ENCODE peak calls at places on chromosomes 2 and 18, in six cellular contexts. One of them, this sample, is unnamed.

GRCh38 chr18:50748243-50749229 is 71.3 kb downstream of the MRO start:
- DNase-seq in kidney epithelial cell: no peak
- DNase-seq in effector memory CD8-positive, alpha-beta T cell: no peak
- DNase-seq in D341Med: peak; percentile 30
- DNase-seq in GM23338: peak; percentile 31
- DNase-seq in thoracic aorta: no peak
- DNase-seq in this sample: no peak

GRCh38 chr18:5238371-5238758 is 41.3 kb upstream of the AKAIN1 start:
- DNase-seq in GM23338: peak; percentile 38
- DNase-seq in effector memory CD8-positive, alpha-beta T cell: no peak
- DNase-seq in kidney epithelial cell: no peak
- DNase-seq in D341Med: peak; percentile 81
- DNase-seq in thoracic aorta: no peak
- DNase-seq in this sample: peak; percentile 28

GRCh38 chr2:38237311-38237710 is 139.8 kb downstream of the ATL2 start:
- DNase-seq in thoracic aorta: no peak
- DNase-seq in effector memory CD8-positive, alpha-beta T cell: no peak
- DNase-seq in D341Med: no peak
- DNase-seq in kidney epithelial cell: no peak
- DNase-seq in GM23338: no peak
- DNase-seq in this sample: no peak

GRCh38 chr2:200694071-200694470 is 108.3 kb downstream of the AOX1 start:
- DNase-seq in kidney epithelial cell: no peak
- DNase-seq in thoracic aorta: no peak
- DNase-seq in GM23338: no peak
- DNase-seq in D341Med: no peak
- DNase-seq in effector memory CD8-positive, alpha-beta T cell: no peak
- DNase-seq in this sample: no peak

GRCh38 chr2:168348076-168348475 is 100.7 kb upstream of the STK39 start:
- DNase-seq in thoracic aorta: no peak
- DNase-seq in kidney epithelial cell: no peak
- DNase-seq in D341Med: peak; percentile 54
- DNase-seq in GM23338: peak; percentile 86
- DNase-seq in effector memory CD8-positive, alpha-beta T cell: no peak
- DNase-seq in this sample: peak; percentile 23

GRCh38 chr2:137383391-137383790 is 580.9 kb upstream of the HNMT start:
- DNase-seq in kidney epithelial cell: no peak
- DNase-seq in thoracic aorta: no peak
- DNase-seq in D341Med: no peak
- DNase-seq in GM23338: peak; percentile 48
- DNase-seq in effector memory CD8-positive, alpha-beta T cell: no peak
- DNase-seq in this sample: no peak

GRCh38 chr2:236209535-236209934 is 41.3 kb upstream of the GBX2 start:
- DNase-seq in kidney epithelial cell: no peak
- DNase-seq in thoracic aorta: no peak
- DNase-seq in D341Med: no peak
- DNase-seq in GM23338: peak; percentile 68
- DNase-seq in effector memory CD8-positive, alpha-beta T cell: no peak
- DNase-seq in this sample: no peak

GRCh38 chr2:236910966-236911495 is 174.7 kb upstream of the COPS8 start:
- DNase-seq in D341Med: no peak
- DNase-seq in effector memory CD8-positive, alpha-beta T cell: no peak
- DNase-seq in thoracic aorta: no peak
- DNase-seq in GM23338: no peak
- DNase-seq in kidney epithelial cell: no peak
- DNase-seq in this sample: no peak

GRCh38 chr2:111071480-111072143 is 49.1 kb upstream of the BCL2L11 start:
- DNase-seq in kidney epithelial cell: peak; percentile 93
- DNase-seq in thoracic aorta: no peak
- DNase-seq in D341Med: no peak
- DNase-seq in effector memory CD8-positive, alpha-beta T cell: no peak
- DNase-seq in GM23338: no peak
- DNase-seq in this sample: peak; percentile 72

GRCh38 chr2:9481257-9481922 is 7.0 kb downstream of the IAH1 start:
- DNase-seq in effector memory CD8-positive, alpha-beta T cell: no peak
- DNase-seq in GM23338: no peak
- DNase-seq in kidney epithelial cell: peak; percentile 49
- DNase-seq in D341Med: no peak
- DNase-seq in thoracic aorta: no peak
- DNase-seq in this sample: no peak

GRCh38 chr2:61887684-61888303 is 662 bp downstream of the CCT4 start:
- DNase-seq in GM23338: peak; percentile 29
- DNase-seq in effector memory CD8-positive, alpha-beta T cell: no peak
- DNase-seq in thoracic aorta: no peak
- DNase-seq in kidney epithelial cell: no peak
- DNase-seq in D341Med: no peak
- DNase-seq in this sample: peak; percentile 41

GRCh38 chr2:183229386-183229785 is 105.1 kb downstream of the NUP35 start:
- DNase-seq in effector memory CD8-positive, alpha-beta T cell: no peak
- DNase-seq in GM23338: no peak
- DNase-seq in D341Med: no peak
- DNase-seq in kidney epithelial cell: peak; percentile 12
- DNase-seq in thoracic aorta: no peak
- DNase-seq in this sample: no peak

GRCh38 chr2:43193996-43194869 is 32.2 kb downstream of the ZFP36L2 start:
- DNase-seq in D341Med: no peak
- DNase-seq in kidney epithelial cell: no peak
- DNase-seq in GM23338: no peak
- DNase-seq in effector memory CD8-positive, alpha-beta T cell: no peak
- DNase-seq in thoracic aorta: no peak
- DNase-seq in this sample: no peak

GRCh38 chr2:108444941-108445840 is 3.8 kb upstream of the GCC2 start:
- DNase-seq in GM23338: no peak
- DNase-seq in kidney epithelial cell: no peak
- DNase-seq in D341Med: no peak
- DNase-seq in effector memory CD8-positive, alpha-beta T cell: no peak
- DNase-seq in thoracic aorta: no peak
- DNase-seq in this sample: no peak

GRCh38 chr2:38074047-38074774 is 1.7 kb downstream of the CYP1B1 start:
- DNase-seq in thoracic aorta: no peak
- DNase-seq in effector memory CD8-positive, alpha-beta T cell: no peak
- DNase-seq in D341Med: no peak
- DNase-seq in GM23338: peak; percentile 60
- DNase-seq in kidney epithelial cell: no peak
- DNase-seq in this sample: no peak

GRCh38 chr2:73986085-73986680 is 1.5 kb downstream of the TET3 start:
- DNase-seq in GM23338: no peak
- DNase-seq in thoracic aorta: no peak
- DNase-seq in D341Med: no peak
- DNase-seq in effector memory CD8-positive, alpha-beta T cell: no peak
- DNase-seq in kidney epithelial cell: no peak
- DNase-seq in this sample: no peak

GRCh38 chr2:3110555-3110954 is 267.1 kb downstream of the EIPR1 start:
- DNase-seq in effector memory CD8-positive, alpha-beta T cell: no peak
- DNase-seq in thoracic aorta: no peak
- DNase-seq in GM23338: no peak
- DNase-seq in kidney epithelial cell: no peak
- DNase-seq in D341Med: no peak
- DNase-seq in this sample: no peak

GRCh38 chr2:229586746-229587705 is 127.3 kb downstream of the DNER start:
- DNase-seq in D341Med: peak; percentile 66
- DNase-seq in kidney epithelial cell: peak; percentile 32
- DNase-seq in effector memory CD8-positive, alpha-beta T cell: no peak
- DNase-seq in thoracic aorta: peak; percentile 20
- DNase-seq in GM23338: peak; percentile 96
- DNase-seq in this sample: peak; percentile 68

GRCh38 chr2:121764681-121765228 is 9.3 kb downstream of the TSN start:
- DNase-seq in thoracic aorta: no peak
- DNase-seq in D341Med: no peak
- DNase-seq in effector memory CD8-positive, alpha-beta T cell: no peak
- DNase-seq in kidney epithelial cell: no peak
- DNase-seq in GM23338: no peak
- DNase-seq in this sample: no peak

GRCh38 chr2:42087137-42087856 is 39.5 kb downstream of the PKDCC start:
- DNase-seq in GM23338: no peak
- DNase-seq in D341Med: no peak
- DNase-seq in effector memory CD8-positive, alpha-beta T cell: no peak
- DNase-seq in thoracic aorta: no peak
- DNase-seq in kidney epithelial cell: no peak
- DNase-seq in this sample: no peak

GRCh38 chr2:161102770-161103450 is 57.3 kb upstream of the TANK start:
- DNase-seq in effector memory CD8-positive, alpha-beta T cell: no peak
- DNase-seq in kidney epithelial cell: no peak
- DNase-seq in GM23338: no peak
- DNase-seq in thoracic aorta: no peak
- DNase-seq in D341Med: no peak
- DNase-seq in this sample: peak; percentile 47

GRCh38 chr2:172430671-172431070 is 3.3 kb downstream of the ITGA6 start:
- DNase-seq in effector memory CD8-positive, alpha-beta T cell: no peak
- DNase-seq in D341Med: no peak
- DNase-seq in kidney epithelial cell: peak; percentile 49
- DNase-seq in GM23338: no peak
- DNase-seq in thoracic aorta: no peak
- DNase-seq in this sample: no peak

GRCh38 chr18:3054214-3054613 is 41.3 kb upstream of the LPIN2 start:
- DNase-seq in GM23338: no peak
- DNase-seq in effector memory CD8-positive, alpha-beta T cell: no peak
- DNase-seq in D341Med: no peak
- DNase-seq in thoracic aorta: no peak
- DNase-seq in kidney epithelial cell: no peak
- DNase-seq in this sample: no peak

GRCh38 chr2:201358684-201359083 is 1.5 kb upstream of the FLACC1 start:
- DNase-seq in GM23338: no peak
- DNase-seq in effector memory CD8-positive, alpha-beta T cell: no peak
- DNase-seq in kidney epithelial cell: no peak
- DNase-seq in thoracic aorta: no peak
- DNase-seq in D341Med: no peak
- DNase-seq in this sample: peak; percentile 58

GRCh38 chr2:16624419-16624745 is 41.3 kb downstream of the CYRIA start:
- DNase-seq in GM23338: no peak
- DNase-seq in D341Med: no peak
- DNase-seq in effector memory CD8-positive, alpha-beta T cell: no peak
- DNase-seq in thoracic aorta: no peak
- DNase-seq in kidney epithelial cell: no peak
- DNase-seq in this sample: no peak

GRCh38 chr2:10342245-10342951 is 39.7 kb downstream of the HPCAL1 start:
- DNase-seq in GM23338: no peak
- DNase-seq in kidney epithelial cell: no peak
- DNase-seq in effector memory CD8-positive, alpha-beta T cell: no peak
- DNase-seq in thoracic aorta: no peak
- DNase-seq in D341Med: no peak
- DNase-seq in this sample: peak; percentile 52

GRCh38 chr2:223772363-223772762 is 65.0 kb downstream of the AP1S3 start:
- DNase-seq in D341Med: peak; percentile 43
- DNase-seq in thoracic aorta: no peak
- DNase-seq in effector memory CD8-positive, alpha-beta T cell: no peak
- DNase-seq in GM23338: no peak
- DNase-seq in kidney epithelial cell: no peak
- DNase-seq in this sample: no peak

GRCh38 chr2:196230051-196230450 is 58.7 kb upstream of the STK17B start:
- DNase-seq in kidney epithelial cell: no peak
- DNase-seq in effector memory CD8-positive, alpha-beta T cell: peak; percentile 57
- DNase-seq in GM23338: no peak
- DNase-seq in D341Med: no peak
- DNase-seq in thoracic aorta: no peak
- DNase-seq in this sample: no peak

GRCh38 chr2:159755788-159756187 is 42.2 kb downstream of the CD302 start:
- DNase-seq in kidney epithelial cell: peak; percentile 78
- DNase-seq in GM23338: peak; percentile 79
- DNase-seq in effector memory CD8-positive, alpha-beta T cell: no peak
- DNase-seq in D341Med: peak; percentile 45
- DNase-seq in thoracic aorta: no peak
- DNase-seq in this sample: no peak

GRCh38 chr18:33673689-33674088 is 95.7 kb downstream of the ASXL3 start:
- DNase-seq in D341Med: no peak
- DNase-seq in GM23338: peak; percentile 82
- DNase-seq in thoracic aorta: no peak
- DNase-seq in effector memory CD8-positive, alpha-beta T cell: no peak
- DNase-seq in kidney epithelial cell: no peak
- DNase-seq in this sample: no peak

GRCh38 chr2:16058747-16059358 is 118.5 kb downstream of the MYCN start:
- DNase-seq in thoracic aorta: no peak
- DNase-seq in kidney epithelial cell: no peak
- DNase-seq in D341Med: no peak
- DNase-seq in GM23338: no peak
- DNase-seq in effector memory CD8-positive, alpha-beta T cell: no peak
- DNase-seq in this sample: no peak

This sample was measured in fibroblast of gingiva.